ENCODE peak calls at places on chromosome 13, in six cellular contexts. B, I, M, T, F and L are unnamed samples.

GRCh38 chr13:95100525-95101121 is 200.6 kb downstream of the ABCC4 start:
- DNase-seq in B (peak; percentile 41), I (peak; percentile 21), M (no peak), T (no peak), F (no peak), L (peak; percentile 77)

GRCh38 chr13:28121224-28121623 is 17.1 kb upstream of the PAN3 start:
- DNase-seq in B (no peak), I (no peak), M (no peak), T (no peak), F (no peak), L (no peak)

GRCh38 chr13:78409172-78409571 is 194.2 kb downstream of the POU4F1 start:
- DNase-seq in B (no peak), I (peak; percentile 24), M (no peak), T (no peak), F (no peak), L (no peak)

GRCh38 chr13:95146486-95146885 is 154.8 kb downstream of the ABCC4 start:
- DNase-seq in B (no peak), I (no peak), M (no peak), T (no peak), F (no peak), L (no peak)

GRCh38 chr13:71015516-71015915 is 851.5 kb downstream of the DACH1 start:
- DNase-seq in B (no peak), I (no peak), M (no peak), T (no peak), F (no peak), L (no peak)

GRCh38 chr13:113605461-113605860 is 20.9 kb downstream of the TFDP1 start:
- DNase-seq in B (no peak), I (no peak), M (no peak), T (no peak), F (no peak), L (no peak)

GRCh38 chr13:97313481-97313880 is 91.3 kb downstream of the MBNL2 start:
- DNase-seq in B (no peak), I (no peak), M (no peak), T (no peak), F (no peak), L (no peak)

GRCh38 chr13:76000131-76000530 is 364.0 kb downstream of the LMO7 start:
- DNase-seq in B (no peak), I (no peak), M (no peak), T (no peak), F (no peak), L (no peak)

GRCh38 chr13:46492946-46493345 is 60.0 kb upstream of the LRCH1 start:
- DNase-seq in B (peak; percentile 22), I (no peak), M (peak; percentile 16), T (peak; percentile 32), F (no peak), L (peak; percentile 48)

GRCh38 chr13:23268441-23268840 is 87.7 kb downstream of the SGCG start:
- DNase-seq in B (no peak), I (peak; percentile 47), M (no peak), T (no peak), F (no peak), L (no peak)

GRCh38 chr13:43978688-43979087 is 99.0 kb downstream of the LACC1 start:
- DNase-seq in B (no peak), I (no peak), M (no peak), T (no peak), F (no peak), L (no peak)

GRCh38 chr13:81551036-81551435 is 1210.1 kb upstream of the SPRY2 start:
- DNase-seq in B (no peak), I (no peak), M (no peak), T (no peak), F (no peak), L (no peak)

GRCh38 chr13:105735269-105735668 is 800.2 kb downstream of the EFNB2 start:
- DNase-seq in B (no peak), I (no peak), M (no peak), T (no peak), F (no peak), L (no peak)

GRCh38 chr13:82674546-82674945 is 1207.7 kb downstream of the SLITRK1 start:
- DNase-seq in B (no peak), I (no peak), M (no peak), T (no peak), F (no peak), L (no peak)

GRCh38 chr13:79776538-79776937 is 295.6 kb downstream of the NDFIP2 start:
- DNase-seq in B (no peak), I (no peak), M (no peak), T (no peak), F (no peak), L (peak; percentile 50)

DNA sequence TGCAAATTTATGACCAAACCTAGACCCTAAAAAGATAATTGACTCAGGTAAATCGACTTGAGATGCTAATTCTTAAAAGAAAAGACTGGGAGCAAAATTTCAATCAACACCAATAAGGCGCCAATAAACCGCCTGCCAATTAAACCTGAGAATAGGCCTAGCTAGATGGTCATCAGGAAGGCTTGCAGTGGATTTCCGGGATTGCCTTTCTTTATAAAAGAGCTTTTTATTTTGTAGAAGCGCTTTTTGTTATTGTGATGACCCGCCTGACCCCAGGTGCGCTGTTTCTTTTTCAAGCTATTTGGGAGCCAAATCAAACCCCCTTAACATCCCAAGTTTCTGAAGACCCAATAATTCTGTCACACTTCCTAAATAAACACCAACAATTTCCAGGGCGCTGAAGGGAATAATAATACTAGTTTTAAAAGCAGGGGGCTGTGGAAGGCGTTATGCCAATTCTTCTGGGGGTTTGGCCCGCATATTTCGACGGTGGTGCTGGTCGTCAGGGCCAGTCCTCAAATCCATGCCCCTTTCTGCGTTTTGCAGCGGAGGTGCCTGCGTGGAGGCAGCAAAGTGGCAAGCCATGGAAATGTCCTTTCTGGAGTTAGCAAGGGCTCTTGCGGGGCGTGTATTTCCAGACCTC is 2.9 kb upstream of the ZIC5 start:
- DNase-seq in B (no peak), I (no peak), M (no peak), T (no peak), F (no peak), L (no peak)
- H4K20me1 ChIP-seq in B (no peaks in the 10 kb centered on the region), I (no peaks in the 10 kb centered on the region), M (no peaks in the 10 kb centered on the region), T (no peaks in the 10 kb centered on the region), F (peaks cover 2% of the 10 kb centered on the region), L (no peaks in the 10 kb centered on the region)

DNA sequence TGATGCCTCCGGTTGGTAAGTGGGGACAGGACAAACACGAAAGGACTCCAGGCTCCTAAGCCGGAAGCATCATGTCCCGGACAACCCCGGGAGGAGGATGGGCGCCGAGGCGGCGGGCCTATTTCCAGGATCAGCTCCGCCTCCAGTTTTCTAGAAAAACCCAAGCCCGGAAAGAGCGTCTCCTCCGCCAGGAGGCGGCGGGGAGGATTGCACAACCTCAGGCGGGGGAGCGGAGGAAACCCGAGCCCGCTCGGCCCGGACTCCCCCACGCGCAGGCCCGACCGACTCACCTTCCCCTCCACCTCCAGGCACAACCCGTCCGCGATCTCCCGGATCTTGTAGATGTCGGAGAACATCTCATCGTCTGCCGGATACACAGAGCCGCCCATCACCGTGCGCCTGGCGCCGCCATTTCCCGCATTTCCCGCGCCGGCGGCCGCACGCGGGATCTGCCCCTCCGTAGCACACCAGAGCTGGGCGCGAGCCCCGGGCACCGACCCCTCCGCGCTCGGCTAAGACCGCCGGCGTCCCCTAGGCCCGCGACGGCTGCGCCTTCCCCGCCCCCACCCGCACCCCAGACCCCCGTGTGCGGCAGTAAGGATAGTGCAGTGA is 455 bp downstream of the TPT1 start:
- DNase-seq in B (peak; percentile 77), I (no peak), M (peak; percentile 70), T (peak; percentile 58), F (peak; percentile 79), L (peak; percentile 91)
- TF ChIP-seq POLR2A in B (no peak), I (no peak), M (peak; percentile 79), T (no peak), F (no peak), L (peak; percentile 71)

DNA sequence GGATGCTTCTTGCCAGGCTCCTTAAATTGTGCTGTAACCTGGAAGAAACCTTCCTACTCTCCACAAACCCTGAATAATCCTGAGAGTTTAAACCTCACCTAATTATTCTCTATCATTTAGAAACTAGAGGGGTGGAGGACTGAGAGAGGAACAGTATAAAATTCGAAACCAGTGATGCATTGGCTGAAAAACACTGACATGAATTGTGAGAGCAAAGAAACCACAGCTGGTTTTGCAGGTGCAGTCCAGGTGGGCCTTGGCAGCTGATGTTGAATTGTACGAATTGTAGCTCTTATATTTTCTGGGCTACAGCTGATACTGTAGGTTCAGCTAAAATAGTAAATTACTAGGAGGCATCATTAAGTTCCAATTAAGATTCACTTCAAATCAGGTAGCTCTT is 227.0 kb upstream of the SLITRK5 start:
- DNase-seq in B (no peak), I (no peak), M (no peak), T (no peak), F (no peak), L (no peak)
- TF ChIP-seq RAD21 in B (no peak), I (no peak), M (no peak), T (no peak), F (no peak), L (no peak)

GRCh38 chr13:19759669-19760068 is 23.1 kb downstream of the PSPC1 start:
- DNase-seq in B (no peak), I (no peak), M (no peak), T (no peak), F (no peak), L (peak; percentile 4)
- H4K20me1 ChIP-seq in B (peaks cover 26% of the 10 kb centered on the region), I (no peaks in the 10 kb centered on the region), M (peaks cover 3% of the 10 kb centered on the region), T (peaks cover 4% of the 10 kb centered on the region), F (peaks cover 6% of the 10 kb centered on the region), L (peaks cover 42% of the 10 kb centered on the region)

DNA sequence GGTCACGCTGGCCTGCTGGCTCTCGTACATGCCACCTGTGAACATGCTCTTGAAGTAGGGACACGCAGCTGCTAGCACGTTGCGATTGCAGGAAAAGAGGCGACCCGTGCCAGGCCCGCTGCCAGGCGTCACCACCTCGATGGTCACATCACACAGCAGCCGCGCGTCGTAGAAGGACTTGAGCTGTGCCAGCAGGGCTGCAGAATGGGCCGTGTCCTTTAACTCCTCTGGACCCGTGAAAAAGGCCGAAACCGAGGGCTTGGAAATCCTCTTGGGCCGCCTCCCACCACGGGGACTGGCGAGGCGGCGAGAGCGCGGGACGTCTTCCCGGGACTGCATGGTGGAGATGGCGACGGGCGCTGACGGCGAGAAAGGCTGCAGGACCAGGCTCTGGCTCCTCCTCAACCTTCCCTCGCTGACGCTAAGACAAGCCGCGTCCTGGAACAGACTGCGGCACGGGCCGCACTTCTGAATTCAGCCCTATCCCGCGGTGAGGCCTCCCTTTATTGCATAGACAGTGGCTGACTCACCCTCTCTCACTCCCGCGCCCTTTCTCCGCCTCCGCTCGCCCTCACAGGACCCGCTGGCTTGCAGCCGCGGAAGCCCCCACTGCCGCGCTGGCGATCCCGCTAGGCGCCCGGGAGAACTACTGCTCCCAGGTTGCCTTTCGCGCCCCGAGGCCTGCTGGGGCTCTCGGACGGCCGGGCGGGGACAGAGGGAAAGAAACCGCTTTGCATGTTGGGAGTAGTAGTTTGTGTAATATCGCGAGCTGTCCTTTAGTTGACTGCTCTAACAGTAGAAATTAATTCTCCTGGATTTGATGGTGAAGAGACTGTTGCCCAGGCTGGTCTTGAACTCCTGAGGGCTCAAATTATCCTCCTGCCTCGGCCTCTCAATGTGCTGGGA is at the start of gene KBTBD7:
- DNase-seq in B (peak; percentile 91), I (peak; percentile 67), M (peak; percentile 74), T (peak; percentile 79), F (peak; percentile 90), L (peak; percentile 98)
- TF ChIP-seq POLR2A in B (peak; percentile 92), I (peak; percentile 76), M (peak; percentile 76), T (no peak), F (peak; percentile 47), L (peak; percentile 67)